ENCODE peak calls at places on chromosome 6, in nine cellular contexts. P is tibial artery, X is IMR-90, G is HFFc6, H is neural crest cell, I is AG04449, C is H9, Y is spleen, W is lung. K is an unnamed sample.

GRCh38 chr6:12472601-12473038 is 182.5 kb downstream of the EDN1 start:
- DNase-seq in G (peak), Y (no peak), W (peak), P (peak), H (no peak), C (no peak), I (no peak), X (peak), K (peak)

GRCh38 chr6:64988148-64988547 is 718.9 kb downstream of the EYS start:
- DNase-seq in C (no peak), X (peak), Y (no peak), H (no peak), G (no peak), W (no peak), I (no peak), P (no peak), K (no peak)

GRCh38 chr6:107657755-107658461 is 166.2 kb downstream of the SCML4 start:
- DNase-seq in C (peak), I (no peak), G (peak), X (peak), H (no peak), Y (peak), W (peak), P (peak), K (no peak)

GRCh38 chr6:68689910-68690309 is 54.8 kb downstream of the ADGRB3 start:
- DNase-seq in I (no peak), G (no peak), W (no peak), X (no peak), C (no peak), Y (no peak), H (no peak), P (no peak), K (no peak)

GRCh38 chr6:13049666-13050254 is 278.6 kb downstream of the TBC1D7 start:
- DNase-seq in X (no peak), H (no peak), P (no peak), G (no peak), W (no peak), I (no peak), Y (no peak), C (no peak), K (no peak)

GRCh38 chr6:139954463-139955071 is 580.1 kb upstream of the CITED2 start:
- DNase-seq in C (no peak), Y (no peak), G (no peak), I (no peak), H (no peak), X (no peak), P (no peak), W (no peak), K (no peak)

GRCh38 chr6:3379482-3380060 is 77.3 kb downstream of the SLC22A23 start:
- DNase-seq in C (no peak), Y (no peak), H (no peak), G (no peak), P (no peak), I (no peak), X (peak), W (no peak), K (no peak)

GRCh38 chr6:15430947-15431405 is 185.1 kb downstream of the JARID2 start:
- DNase-seq in I (no peak), C (no peak), Y (no peak), W (no peak), G (no peak), P (no peak), X (no peak), H (no peak), K (peak)

GRCh38 chr6:46380152-46380807 is 111.0 kb downstream of the RCAN2 start:
- DNase-seq in P (no peak), C (no peak), Y (no peak), I (no peak), H (no peak), G (no peak), W (no peak), X (no peak), K (no peak)

GRCh38 chr6:144252289-144252688 is 32.8 kb upstream of the UTRN start:
- DNase-seq in G (no peak), H (no peak), Y (no peak), W (no peak), X (no peak), C (no peak), I (no peak), P (no peak), K (no peak)

GRCh38 chr6:120274547-120274946 is 925.0 kb upstream of the MAN1A1 start:
- DNase-seq in P (no peak), H (no peak), G (no peak), C (no peak), X (no peak), I (no peak), Y (no peak), W (no peak), K (no peak)

GRCh38 chr6:34391023-34391485 is 1.4 kb downstream of the NUDT3 start:
- DNase-seq in G (peak), P (peak), H (no peak), W (peak), C (no peak), Y (peak), I (peak), X (peak), K (peak)

GRCh38 chr6:158849899-158850806 is 31.0 kb upstream of the EZR start:
- DNase-seq in P (no peak), G (peak), H (no peak), Y (no peak), I (peak), C (no peak), W (peak), X (peak), K (no peak)

GRCh38 chr6:45378324-45378926 is 691 bp upstream of the SUPT3H start:
- DNase-seq in H (no peak), W (peak), I (no peak), G (no peak), X (no peak), C (no peak), P (no peak), Y (peak), K (no peak)

GRCh38 chr6:96391776-96392175 is 129.8 kb upstream of the UFL1 start:
- DNase-seq in Y (no peak), G (no peak), C (peak), X (no peak), P (no peak), I (no peak), H (peak), W (no peak), K (no peak)

GRCh38 chr6:75210885-75211739 is 5.3 kb upstream of the COL12A1 start:
- DNase-seq in H (peak), W (no peak), C (no peak), Y (no peak), X (peak), P (no peak), I (no peak), G (peak), K (no peak)

GRCh38 chr6:125020385-125020784 is 58.1 kb downstream of the RNF217 start:
- DNase-seq in X (peak), C (no peak), P (no peak), H (no peak), I (no peak), G (no peak), W (no peak), Y (no peak), K (peak)

GRCh38 chr6:154638369-154638768 is 94.8 kb upstream of the SCAF8 start:
- DNase-seq in Y (no peak), P (no peak), H (no peak), I (no peak), G (no peak), W (no peak), C (no peak), X (peak), K (no peak)

GRCh38 chr6:27161946-27162603 is 85.4 kb upstream of the PRSS16 start:
- DNase-seq in P (no peak), X (peak), W (no peak), I (peak), H (no peak), G (peak), C (no peak), Y (no peak), K (no peak)
- TF ChIP-seq CTCF in P (peak), X (peak), W (peak), I (peak), H (peak), G (peak), C (peak), Y (peak), K (peak)

GRCh38 chr6:100473182-100473581 is 8.5 kb upstream of the SIM1 start:
- DNase-seq in G (no peak), H (no peak), W (no peak), Y (no peak), C (no peak), I (no peak), P (no peak), X (no peak), K (no peak)

GRCh38 chr6:100470721-100471120 is 6.0 kb upstream of the SIM1 start:
- DNase-seq in G (no peak), I (no peak), X (no peak), P (no peak), Y (no peak), C (no peak), W (no peak), H (no peak), K (no peak)

GRCh38 chr6:100468966-100469859 is 4.5 kb upstream of the SIM1 start:
- DNase-seq in I (no peak), G (no peak), W (no peak), X (no peak), C (peak), P (no peak), Y (no peak), H (no peak), K (no peak)

GRCh38 chr6:100475554-100476325 is 11.0 kb upstream of the SIM1 start:
- DNase-seq in P (no peak), C (no peak), X (peak), G (peak), W (no peak), I (no peak), Y (no peak), H (no peak), K (no peak)

GRCh38 chr6:100472674-100473073 is 8.0 kb upstream of the SIM1 start:
- DNase-seq in H (no peak), Y (no peak), W (no peak), G (peak), P (no peak), I (no peak), X (peak), C (no peak), K (no peak)
- TF ChIP-seq CTCF in H (no peak), Y (no peak), W (no peak), G (peak), P (no peak), I (no peak), X (no peak), C (peak), K (no peak)

GRCh38 chr6:132715204-132715603 is 1.3 kb upstream of the VNN1 start:
- DNase-seq in Y (no peak), C (peak), G (peak), X (peak), I (no peak), P (peak), H (peak), W (no peak), K (no peak)
- TF ChIP-seq CTCF in Y (no peak), C (peak), G (peak), X (peak), I (peak), P (peak), H (peak), W (no peak), K (peak)

GRCh38 chr6:89278956-89279355 is 36.1 kb downstream of the GABRR2 start:
- DNase-seq in W (no peak), C (no peak), H (no peak), G (no peak), Y (no peak), X (no peak), P (no peak), I (no peak), K (no peak)

GRCh38 chr6:89282749-89283148 is 32.4 kb downstream of the GABRR2 start:
- DNase-seq in G (no peak), Y (no peak), W (no peak), I (no peak), H (no peak), P (no peak), X (no peak), C (no peak), K (no peak)

GRCh38 chr6:89284963-89285735 is 29.9 kb downstream of the GABRR2 start:
- DNase-seq in I (no peak), Y (no peak), G (no peak), W (no peak), P (no peak), C (no peak), H (no peak), X (no peak), K (no peak)

GRCh38 chr6:89284081-89284480 is 31.0 kb downstream of the GABRR2 start:
- DNase-seq in H (no peak), C (no peak), X (no peak), I (no peak), W (no peak), G (no peak), P (no peak), Y (no peak), K (no peak)

GRCh38 chr6:89281779-89282246 is 33.3 kb downstream of the GABRR2 start:
- DNase-seq in P (no peak), Y (no peak), C (peak), I (no peak), H (peak), W (peak), X (peak), G (peak), K (no peak)
- TF ChIP-seq CTCF in P (no peak), Y (peak), C (peak), I (peak), H (peak), W (no peak), X (peak), G (peak), K (peak)